ENCODE peak calls at places on chromosomes 4 and X, in nine cellular contexts. S is Caco-2, H is lower lobe of right lung, L is thoracic aorta, X is suprapubic skin, E is pancreas, Z is HCT116, R is tibial nerve, V is aorta. J is an unnamed sample. For H3K4me1 and H3K27me3, the result is how much of the 10 kb centered on the place peaks cover.

GRCh38 chr4:158236304-158237030 is 26.2 kb downstream of the TMEM144 start:
- DNase-seq in S (no peak), H (no peak), L (no peak), X (no peak), E (no peak), Z (no peak), R (no peak), V (no peak), J (no peak)

GRCh38 chr4:179095585-179096228 is 1653.5 kb upstream of the AGA start:
- DNase-seq in S (peak), H (no peak), L (no peak), X (no peak), E (no peak), Z (no peak), R (no peak), V (no peak), J (no peak)

GRCh38 chr4:145937990-145938611 is 522 bp downstream of the ZNF827 start:
- DNase-seq in S (no peak), H (no peak), L (no peak), X (no peak), E (peak), Z (no peak), R (no peak), V (no peak), J (no peak)

GRCh38 chrX:97563531-97564133 is 679.9 kb downstream of the RPA4 start:
- DNase-seq in S (no peak), H (peak), L (no peak), X (no peak), E (no peak), Z (no peak), R (no peak), V (peak), J (peak)

GRCh38 chrX:258291-259040 is 22.7 kb upstream of the PLCXD1 start:
- DNase-seq in S (no peak), H (peak), L (no peak), X (no peak), E (no peak), Z (no peak), R (no peak), V (no peak), J (no peak)

GRCh38 chrX:84219551-84219950 is 31.6 kb upstream of the RPS6KA6 start:
- DNase-seq in S (no peak), H (no peak), L (no peak), X (no peak), E (no peak), Z (no peak), R (no peak), V (no peak), J (no peak)

GRCh38 chrX:118418811-118419251 is 72.9 kb downstream of the WDR44 start:
- DNase-seq in S (peak), H (no peak), L (no peak), X (no peak), E (no peak), Z (no peak), R (no peak), V (no peak), J (peak)

GRCh38 chrX:85977218-85977617 is 70.1 kb downstream of the CHM start:
- DNase-seq in S (no peak), H (no peak), L (no peak), X (no peak), E (no peak), Z (no peak), R (no peak), V (no peak), J (no peak)

GRCh38 chr4:2427383-2428334 is 8.9 kb downstream of the CFAP99 start:
- DNase-seq in S (no peak), H (no peak), L (no peak), X (no peak), E (no peak), Z (no peak), R (no peak), V (no peak), J (no peak)

GRCh38 chr4:80790152-80790551 is 240.4 kb upstream of the BMP3 start:
- DNase-seq in S (no peak), H (no peak), L (no peak), X (no peak), E (no peak), Z (no peak), R (no peak), V (no peak), J (no peak)

GRCh38 chrX:138298268-138298667 is 413.2 kb downstream of the FGF13 start:
- DNase-seq in S (no peak), H (no peak), L (no peak), X (no peak), E (no peak), Z (no peak), R (no peak), V (no peak), J (no peak)

GRCh38 chrX:123348468-123348867 is 164.4 kb downstream of the GRIA3 start:
- DNase-seq in S (no peak), H (no peak), L (no peak), X (no peak), E (no peak), Z (no peak), R (no peak), V (no peak), J (no peak)

GRCh38 chr4:20483416-20483815 is 216.8 kb upstream of the PACRGL start:
- DNase-seq in S (no peak), H (no peak), L (no peak), X (no peak), E (no peak), Z (no peak), R (no peak), V (no peak), J (no peak)

GRCh38 chr4:120327276-120327675 is 260.6 kb upstream of the MAD2L1 start:
- DNase-seq in S (no peak), H (no peak), L (no peak), X (no peak), E (no peak), Z (no peak), R (no peak), V (no peak), J (no peak)

GRCh38 chrX:1877780-1878179 is 262.9 kb downstream of the ASMT start:
- DNase-seq in S (no peak), H (no peak), L (no peak), X (no peak), E (no peak), Z (no peak), R (no peak), V (no peak), J (no peak)

GRCh38 chr4:52961666-52962412 is 99.7 kb downstream of the RASL11B start:
- DNase-seq in S (no peak), H (no peak), L (no peak), X (no peak), E (peak), Z (no peak), R (no peak), V (no peak), J (no peak)

GRCh38 chr4:664713-665231 is 9.3 kb downstream of the ATP5ME start:
- DNase-seq in S (no peak), H (peak), L (no peak), X (no peak), E (peak), Z (no peak), R (no peak), V (peak), J (peak)

GRCh38 chr4:53281438-53281837 is 84.4 kb downstream of the SCFD2 start:
- DNase-seq in S (no peak), H (no peak), L (no peak), X (no peak), E (no peak), Z (no peak), R (no peak), V (no peak), J (no peak)

GRCh38 chr4:56181140-56181950 is 205.9 kb downstream of the AASDH start:
- DNase-seq in S (no peak), H (no peak), L (no peak), X (no peak), E (no peak), Z (peak), R (no peak), V (no peak), J (no peak)

DNA sequence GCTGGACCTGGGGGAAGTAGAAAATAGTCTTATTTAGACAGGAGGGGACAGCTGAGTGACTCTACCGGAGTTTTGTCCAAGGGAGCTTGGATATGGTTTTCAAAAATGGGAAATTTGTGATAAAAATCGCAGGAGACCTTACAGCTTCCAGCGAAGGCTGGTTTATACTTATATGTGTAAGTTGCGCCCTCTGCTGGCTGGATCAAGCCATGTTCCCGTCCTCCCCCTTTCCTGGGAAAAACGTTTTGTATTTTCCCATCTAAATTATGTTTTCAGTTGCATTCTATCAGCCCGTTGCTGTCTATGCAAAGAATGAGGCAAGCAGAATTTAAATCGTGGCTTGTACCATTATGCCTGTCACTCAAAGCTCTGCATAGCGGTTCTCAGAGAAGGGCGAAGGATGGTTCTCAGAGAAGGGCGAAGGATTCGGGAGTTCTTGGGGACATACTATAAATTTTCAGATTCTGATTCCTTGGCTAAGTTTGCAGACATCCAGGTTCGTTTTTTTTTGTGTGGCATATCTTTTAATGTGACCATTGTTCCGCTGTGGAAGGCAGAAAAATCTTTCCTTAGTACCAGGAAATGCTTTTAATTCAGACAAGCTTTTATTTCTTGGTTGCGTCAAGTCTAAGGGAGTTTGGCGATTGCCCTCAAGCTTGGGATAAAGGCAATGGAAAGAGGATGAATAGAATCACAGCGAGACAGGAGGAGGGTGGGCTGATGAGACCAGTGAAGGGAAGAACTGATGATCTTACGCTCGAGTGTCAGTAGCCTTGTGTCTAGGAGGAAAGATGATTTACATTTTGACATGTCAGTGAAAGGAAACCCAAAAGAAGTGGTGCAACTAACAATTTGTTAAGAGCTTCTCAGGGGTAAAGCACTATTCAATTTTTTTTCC is 128.5 kb upstream of the ARX start:
- DNase-seq in S (peak), H (peak), L (no peak), X (no peak), E (peak), Z (peak), R (peak), V (peak), J (peak)
- H3K4me3 ChIP-seq in S (no peak), H (no peak), L (peak), X (no peak), E (no peak), Z (no peak), R (no peak), V (peak), J (no peak)

DNA sequence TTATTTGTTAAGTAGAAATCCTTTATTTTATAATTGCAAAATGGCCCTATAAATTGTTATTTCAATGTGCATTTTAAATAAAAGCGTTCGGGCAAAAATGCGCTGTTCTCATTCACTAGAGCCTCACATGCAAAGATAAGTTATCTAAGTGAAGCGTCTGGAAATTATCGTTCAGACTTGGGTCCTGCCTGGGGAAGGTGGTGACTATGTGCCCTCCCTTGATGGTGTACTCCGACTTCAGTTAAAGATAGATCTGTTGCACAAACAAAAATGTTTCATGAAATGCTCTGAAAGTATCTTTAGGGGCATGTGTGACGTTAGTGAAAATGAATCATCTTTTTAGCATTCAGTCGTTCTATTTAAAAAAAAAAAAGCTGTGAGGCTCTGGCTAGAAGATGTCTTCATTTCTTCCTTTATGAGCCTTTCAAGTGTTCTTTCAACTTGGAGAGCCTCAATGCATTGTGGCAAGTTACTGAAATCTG is 82.8 kb downstream of the AFF1 start:
- DNase-seq in S (no peak), H (no peak), L (no peak), X (no peak), E (no peak), Z (no peak), R (no peak), V (no peak), J (no peak)
- H3K4me1 ChIP-seq in S (half or more), H (half or more), L (under half), X (half or more), E (half or more), Z (under half), R (half or more), V (under half), J (under half)

GRCh38 chrX:42414057-42414456 is 363.9 kb downstream of the PPP1R2C start:
- DNase-seq in S (no peak), H (no peak), L (no peak), X (no peak), E (no peak), Z (no peak), R (no peak), V (no peak), J (no peak)
- H3K27me3 ChIP-seq in S (under half), H (under half), L (under half), X (under half), E (under half), Z (under half), R (under half), V (under half), J (under half)

GRCh38 chr4:138500869-138501268 is 258.7 kb upstream of the SLC7A11 start:
- DNase-seq in S (no peak), H (no peak), L (no peak), X (no peak), E (no peak), Z (no peak), R (no peak), V (no peak), J (no peak)

GRCh38 chr4:138492178-138492577 is 250.0 kb upstream of the SLC7A11 start:
- DNase-seq in S (no peak), H (no peak), L (no peak), X (no peak), E (no peak), Z (no peak), R (no peak), V (no peak), J (no peak)

GRCh38 chr4:138499627-138500026 is 257.5 kb upstream of the SLC7A11 start:
- DNase-seq in S (peak), H (no peak), L (no peak), X (no peak), E (no peak), Z (no peak), R (no peak), V (no peak), J (no peak)

GRCh38 chr4:138494931-138495330 is 252.8 kb upstream of the SLC7A11 start:
- DNase-seq in S (peak), H (no peak), L (no peak), X (no peak), E (no peak), Z (peak), R (no peak), V (no peak), J (no peak)
- H3K4me3 ChIP-seq in S (no peak), H (no peak), L (no peak), X (no peak), E (no peak), Z (no peak), R (no peak), V (no peak), J (no peak)

DNA sequence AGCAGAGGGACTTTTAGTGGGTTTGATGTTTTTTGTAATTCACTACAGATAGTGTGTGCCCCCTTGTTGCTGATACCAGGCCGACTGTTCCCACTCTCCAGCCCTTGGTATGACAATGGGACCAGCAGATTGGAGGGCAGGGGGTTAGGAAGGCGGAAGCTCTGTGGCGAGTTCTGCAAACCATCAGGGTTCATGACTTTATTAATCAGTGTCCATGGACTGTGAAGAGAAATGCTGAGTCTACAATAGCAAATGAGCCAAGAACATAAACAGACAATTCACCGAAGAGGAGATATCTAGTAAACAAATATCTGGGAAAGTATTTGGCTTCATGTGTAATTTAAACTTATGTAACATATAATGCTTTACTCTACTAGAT is 169.2 kb downstream of the PTTG2 start:
- DNase-seq in S (no peak), H (no peak), L (no peak), X (no peak), E (no peak), Z (no peak), R (no peak), V (no peak), J (no peak)
- H3K4me1 ChIP-seq in S (under half), H (under half), L (under half), X (under half), E (under half), Z (under half), R (under half), V (under half), J (under half)

DNA sequence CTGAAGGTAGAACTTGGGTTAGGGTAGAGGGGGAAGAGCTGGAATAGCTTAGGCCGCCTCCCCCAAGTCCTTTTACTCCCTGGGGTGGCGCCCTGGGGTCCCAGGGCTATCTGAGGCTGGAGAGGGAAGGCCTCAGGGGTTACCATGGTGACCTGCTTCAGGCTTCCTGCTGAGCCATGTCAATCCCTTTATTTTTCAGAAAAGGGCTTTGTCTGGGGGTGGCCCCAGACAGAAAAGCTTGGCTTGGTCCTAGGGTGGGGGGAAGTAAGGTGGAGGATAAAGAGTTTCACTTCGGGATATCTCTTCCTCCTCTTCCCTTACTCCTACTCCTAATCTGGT is 6.3 kb downstream of the EFNB1 start:
- DNase-seq in S (no peak), H (no peak), L (no peak), X (no peak), E (no peak), Z (no peak), R (no peak), V (no peak), J (peak)
- H3K27me3 ChIP-seq in S (under half), H (under half), L (under half), X (under half), E (under half), Z (under half), R (under half), V (under half), J (under half)

GRCh38 chrX:53715336-53715924 is 28.9 kb upstream of the HUWE1 start:
- DNase-seq in S (no peak), H (no peak), L (no peak), X (no peak), E (no peak), Z (no peak), R (no peak), V (no peak), J (no peak)

GRCh38 chrX:53714580-53715335 is 28.2 kb upstream of the HUWE1 start:
- DNase-seq in S (peak), H (peak), L (no peak), X (no peak), E (peak), Z (peak), R (no peak), V (no peak), J (no peak)

GRCh38 chrX:53718073-53718472 is 31.6 kb upstream of the HUWE1 start:
- DNase-seq in S (no peak), H (no peak), L (no peak), X (no peak), E (no peak), Z (no peak), R (no peak), V (no peak), J (no peak)

GRCh38 chrX:53716328-53717088 is 30.0 kb upstream of the HUWE1 start:
- DNase-seq in S (no peak), H (no peak), L (no peak), X (no peak), E (no peak), Z (no peak), R (no peak), V (no peak), J (no peak)

DNA sequence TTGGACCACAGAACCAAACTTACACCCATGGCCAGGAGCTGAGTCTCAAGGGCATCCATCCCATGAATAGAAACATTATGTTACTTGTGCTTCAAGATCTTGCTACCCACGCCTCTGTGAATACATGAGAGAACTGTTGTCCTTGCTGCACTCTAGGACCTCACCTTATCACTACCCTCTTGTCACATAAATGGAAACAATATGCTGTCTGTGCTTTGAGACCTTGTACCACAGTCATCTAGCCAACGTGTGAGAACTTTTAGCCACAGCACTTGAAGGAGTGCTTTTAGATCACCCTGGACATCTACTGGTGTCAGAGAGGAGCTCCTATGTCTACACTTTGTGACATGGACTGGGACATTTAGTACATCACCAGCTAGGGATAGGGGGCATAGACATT is 30.7 kb upstream of the HUWE1 start:
- DNase-seq in S (no peak), H (no peak), L (no peak), X (no peak), E (no peak), Z (no peak), R (no peak), V (no peak), J (no peak)
- H3K4me3 ChIP-seq in S (no peak), H (no peak), L (no peak), X (no peak), E (no peak), Z (no peak), R (no peak), V (no peak), J (no peak)

GRCh38 chr4:174230680-174231079 is 52.8 kb downstream of the FBXO8 start:
- DNase-seq in S (no peak), H (no peak), L (no peak), X (no peak), E (no peak), Z (no peak), R (no peak), V (no peak), J (no peak)

GRCh38 chr4:174241162-174241561 is 42.3 kb downstream of the FBXO8 start:
- DNase-seq in S (no peak), H (no peak), L (no peak), X (no peak), E (no peak), Z (no peak), R (no peak), V (no peak), J (no peak)

GRCh38 chr4:174236359-174236758 is 47.1 kb downstream of the FBXO8 start:
- DNase-seq in S (no peak), H (no peak), L (no peak), X (no peak), E (no peak), Z (no peak), R (no peak), V (no peak), J (no peak)
- H3K4me1 ChIP-seq in S (under half), H (under half), L (under half), X (under half), E (under half), Z (under half), R (under half), V (under half), J (under half)

GRCh38 chr4:8856835-8857590 is 14.6 kb downstream of the HMX1 start:
- DNase-seq in S (no peak), H (no peak), L (no peak), X (no peak), E (no peak), Z (no peak), R (no peak), V (no peak), J (no peak)
- H3K27me3 ChIP-seq in S (under half), H (half or more), L (under half), X (half or more), E (under half), Z (under half), R (half or more), V (under half), J (under half)

DNA sequence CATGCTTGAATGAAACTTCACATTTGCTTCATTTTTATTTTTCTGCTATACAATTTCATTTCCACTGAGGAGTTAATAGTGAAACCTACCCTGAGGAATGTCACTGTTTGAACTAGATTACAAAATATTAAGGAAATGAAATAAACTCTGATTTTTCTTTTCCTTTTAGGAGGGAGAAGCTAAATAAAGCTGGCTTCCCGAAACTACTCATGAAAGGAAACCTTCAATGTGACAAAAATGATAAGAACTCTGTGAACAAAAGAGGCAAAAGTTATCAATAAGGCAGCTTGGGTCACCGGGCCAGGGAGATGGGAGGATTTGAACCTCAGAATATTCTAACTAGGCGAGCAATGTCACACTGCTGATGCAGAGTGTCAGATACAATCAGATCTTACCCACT is 185.2 kb downstream of the APBB2 start:
- DNase-seq in S (no peak), H (no peak), L (no peak), X (no peak), E (no peak), Z (no peak), R (no peak), V (no peak), J (no peak)
- H3K4me3 ChIP-seq in S (no peak), H (no peak), L (peak), X (no peak), E (no peak), Z (no peak), R (no peak), V (no peak), J (no peak)